ENCODE peak calls at places on chromosomes 13 and 19, in ten cellular contexts. One of them, this sample, is unnamed. For H3K4me1, the result is how much of the 10 kb centered on the place peaks cover.

GRCh38 chr19:49473868-49474544 is at the start of gene FLT3LG:
- DNase-seq in IMR-90: peak
- DNase-seq in colonic mucosa: peak
- DNase-seq in transverse colon: peak
- DNase-seq in suprapubic skin: peak
- DNase-seq in esophagus muscularis mucosa: peak
- DNase-seq in A549: peak
- DNase-seq in neural progenitor cell: peak
- DNase-seq in breast epithelium: peak
- DNase-seq in hepatocyte: peak
- DNase-seq in this sample: peak

GRCh38 chr19:33133438-33134031 is 1.6 kb downstream of the WDR88 start:
- DNase-seq in IMR-90: no peak
- DNase-seq in colonic mucosa: no peak
- DNase-seq in transverse colon: no peak
- DNase-seq in suprapubic skin: no peak
- DNase-seq in esophagus muscularis mucosa: no peak
- DNase-seq in A549: peak
- DNase-seq in neural progenitor cell: peak
- DNase-seq in breast epithelium: peak
- DNase-seq in hepatocyte: no peak
- DNase-seq in this sample: no peak

GRCh38 chr19:54315956-54316355 is 3.0 kb upstream of the LILRA5 start:
- DNase-seq in IMR-90: no peak
- DNase-seq in colonic mucosa: no peak
- DNase-seq in transverse colon: no peak
- DNase-seq in suprapubic skin: peak
- DNase-seq in esophagus muscularis mucosa: no peak
- DNase-seq in A549: no peak
- DNase-seq in neural progenitor cell: no peak
- DNase-seq in breast epithelium: no peak
- DNase-seq in hepatocyte: no peak
- DNase-seq in this sample: no peak

GRCh38 chr19:18975864-18976263 is 34.8 kb upstream of the HOMER3 start:
- DNase-seq in IMR-90: no peak
- DNase-seq in colonic mucosa: no peak
- DNase-seq in transverse colon: no peak
- DNase-seq in suprapubic skin: no peak
- DNase-seq in esophagus muscularis mucosa: no peak
- DNase-seq in A549: no peak
- DNase-seq in neural progenitor cell: no peak
- DNase-seq in breast epithelium: no peak
- DNase-seq in hepatocyte: no peak
- DNase-seq in this sample: no peak

GRCh38 chr13:105412171-105412570 is 1123.3 kb downstream of the EFNB2 start:
- DNase-seq in IMR-90: no peak
- DNase-seq in colonic mucosa: no peak
- DNase-seq in transverse colon: no peak
- DNase-seq in suprapubic skin: no peak
- DNase-seq in esophagus muscularis mucosa: no peak
- DNase-seq in A549: no peak
- DNase-seq in neural progenitor cell: no peak
- DNase-seq in breast epithelium: no peak
- DNase-seq in hepatocyte: no peak
- DNase-seq in this sample: no peak

GRCh38 chr13:33490461-33491327 is 205.1 kb upstream of the STARD13 start:
- DNase-seq in IMR-90: no peak
- DNase-seq in colonic mucosa: no peak
- DNase-seq in transverse colon: no peak
- DNase-seq in suprapubic skin: no peak
- DNase-seq in esophagus muscularis mucosa: no peak
- DNase-seq in A549: no peak
- DNase-seq in neural progenitor cell: peak
- DNase-seq in breast epithelium: no peak
- DNase-seq in hepatocyte: no peak
- DNase-seq in this sample: no peak

GRCh38 chr13:40469581-40470282 is 196.7 kb downstream of the FOXO1 start:
- DNase-seq in IMR-90: no peak
- DNase-seq in colonic mucosa: no peak
- DNase-seq in transverse colon: no peak
- DNase-seq in suprapubic skin: no peak
- DNase-seq in esophagus muscularis mucosa: no peak
- DNase-seq in A549: no peak
- DNase-seq in neural progenitor cell: no peak
- DNase-seq in breast epithelium: no peak
- DNase-seq in hepatocyte: no peak
- DNase-seq in this sample: no peak

GRCh38 chr19:35718345-35719041 is 690 bp downstream of the KMT2B start:
- DNase-seq in IMR-90: no peak
- DNase-seq in colonic mucosa: peak
- DNase-seq in transverse colon: peak
- DNase-seq in suprapubic skin: peak
- DNase-seq in esophagus muscularis mucosa: no peak
- DNase-seq in A549: peak
- DNase-seq in neural progenitor cell: no peak
- DNase-seq in breast epithelium: no peak
- DNase-seq in hepatocyte: peak
- DNase-seq in this sample: peak

GRCh38 chr19:29119582-29119981 is 93.4 kb downstream of the UQCRFS1 start:
- DNase-seq in IMR-90: no peak
- DNase-seq in colonic mucosa: no peak
- DNase-seq in transverse colon: no peak
- DNase-seq in suprapubic skin: peak
- DNase-seq in esophagus muscularis mucosa: no peak
- DNase-seq in A549: no peak
- DNase-seq in neural progenitor cell: peak
- DNase-seq in breast epithelium: no peak
- DNase-seq in hepatocyte: peak
- DNase-seq in this sample: no peak

GRCh38 chr19:6890938-6891337 is 3.6 kb downstream of the ADGRE1 start:
- DNase-seq in IMR-90: no peak
- DNase-seq in colonic mucosa: no peak
- DNase-seq in transverse colon: no peak
- DNase-seq in suprapubic skin: no peak
- DNase-seq in esophagus muscularis mucosa: no peak
- DNase-seq in A549: no peak
- DNase-seq in neural progenitor cell: no peak
- DNase-seq in breast epithelium: no peak
- DNase-seq in hepatocyte: no peak
- DNase-seq in this sample: no peak

GRCh38 chr13:50783940-50784339 is 59.6 kb downstream of the DLEU7 start:
- DNase-seq in IMR-90: no peak
- DNase-seq in colonic mucosa: no peak
- DNase-seq in transverse colon: no peak
- DNase-seq in suprapubic skin: no peak
- DNase-seq in esophagus muscularis mucosa: no peak
- DNase-seq in A549: no peak
- DNase-seq in neural progenitor cell: no peak
- DNase-seq in breast epithelium: no peak
- DNase-seq in hepatocyte: no peak
- DNase-seq in this sample: no peak

GRCh38 chr13:100176781-100177389 is 88.0 kb downstream of the PCCA start:
- DNase-seq in IMR-90: peak
- DNase-seq in colonic mucosa: no peak
- DNase-seq in transverse colon: no peak
- DNase-seq in suprapubic skin: no peak
- DNase-seq in esophagus muscularis mucosa: no peak
- DNase-seq in A549: no peak
- DNase-seq in neural progenitor cell: peak
- DNase-seq in breast epithelium: no peak
- DNase-seq in hepatocyte: no peak
- DNase-seq in this sample: no peak

GRCh38 chr19:28537079-28537478 is 675.9 kb downstream of the UQCRFS1 start:
- DNase-seq in IMR-90: no peak
- DNase-seq in colonic mucosa: no peak
- DNase-seq in transverse colon: no peak
- DNase-seq in suprapubic skin: no peak
- DNase-seq in esophagus muscularis mucosa: no peak
- DNase-seq in A549: no peak
- DNase-seq in neural progenitor cell: no peak
- DNase-seq in breast epithelium: no peak
- DNase-seq in hepatocyte: no peak
- DNase-seq in this sample: no peak

GRCh38 chr19:35040474-35040825 is 1.1 kb upstream of the HPN start:
- DNase-seq in IMR-90: no peak
- DNase-seq in colonic mucosa: no peak
- DNase-seq in transverse colon: no peak
- DNase-seq in suprapubic skin: no peak
- DNase-seq in esophagus muscularis mucosa: no peak
- DNase-seq in A549: no peak
- DNase-seq in neural progenitor cell: no peak
- DNase-seq in breast epithelium: no peak
- DNase-seq in hepatocyte: no peak
- DNase-seq in this sample: no peak

DNA sequence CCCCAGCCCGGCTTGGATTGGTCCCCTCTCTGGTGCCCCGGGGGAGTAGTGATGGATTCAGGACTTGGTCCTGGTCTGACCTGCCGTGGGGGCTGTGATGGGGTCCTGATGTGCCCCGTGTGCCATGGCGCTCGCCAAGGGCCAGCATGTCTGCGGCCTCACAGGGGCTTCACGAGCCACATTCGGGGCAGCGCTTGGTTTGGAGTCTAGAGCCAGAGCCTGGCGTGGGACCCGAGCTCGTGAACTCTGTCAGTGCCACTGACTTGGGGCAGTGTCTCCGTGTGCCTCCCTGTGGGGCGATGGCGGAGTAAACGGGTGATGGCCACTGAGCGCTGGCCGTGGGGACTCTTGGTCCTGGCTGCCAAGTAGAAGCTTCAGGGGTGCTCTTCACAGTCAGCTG is 17.1 kb downstream of the KDM4B start:
- DNase-seq in IMR-90: no peak
- DNase-seq in colonic mucosa: no peak
- DNase-seq in transverse colon: no peak
- DNase-seq in suprapubic skin: no peak
- DNase-seq in esophagus muscularis mucosa: no peak
- DNase-seq in A549: no peak
- DNase-seq in neural progenitor cell: no peak
- DNase-seq in breast epithelium: no peak
- DNase-seq in hepatocyte: no peak
- DNase-seq in this sample: no peak
- H3K4me1 ChIP-seq in IMR-90: under half
- H3K4me1 ChIP-seq in colonic mucosa: under half
- H3K4me1 ChIP-seq in transverse colon: under half
- H3K4me1 ChIP-seq in suprapubic skin: half or more
- H3K4me1 ChIP-seq in esophagus muscularis mucosa: half or more
- H3K4me1 ChIP-seq in A549: under half
- H3K4me1 ChIP-seq in neural progenitor cell: under half
- H3K4me1 ChIP-seq in breast epithelium: under half
- H3K4me1 ChIP-seq in hepatocyte: under half
- H3K4me1 ChIP-seq in this sample: under half

GRCh38 chr13:29676941-29677452 is 81.5 kb upstream of the SLC7A1 start:
- DNase-seq in IMR-90: peak
- DNase-seq in colonic mucosa: peak
- DNase-seq in transverse colon: peak
- DNase-seq in suprapubic skin: no peak
- DNase-seq in esophagus muscularis mucosa: no peak
- DNase-seq in A549: peak
- DNase-seq in neural progenitor cell: peak
- DNase-seq in breast epithelium: no peak
- DNase-seq in hepatocyte: no peak
- DNase-seq in this sample: no peak
- H3K4me3 ChIP-seq in IMR-90: no peak
- H3K4me3 ChIP-seq in colonic mucosa: no peak
- H3K4me3 ChIP-seq in transverse colon: no peak
- H3K4me3 ChIP-seq in suprapubic skin: no peak
- H3K4me3 ChIP-seq in esophagus muscularis mucosa: no peak
- H3K4me3 ChIP-seq in A549: no peak
- H3K4me3 ChIP-seq in neural progenitor cell: no peak
- H3K4me3 ChIP-seq in breast epithelium: peak
- H3K4me3 ChIP-seq in hepatocyte: no peak
- H3K4me3 ChIP-seq in this sample: no peak

DNA sequence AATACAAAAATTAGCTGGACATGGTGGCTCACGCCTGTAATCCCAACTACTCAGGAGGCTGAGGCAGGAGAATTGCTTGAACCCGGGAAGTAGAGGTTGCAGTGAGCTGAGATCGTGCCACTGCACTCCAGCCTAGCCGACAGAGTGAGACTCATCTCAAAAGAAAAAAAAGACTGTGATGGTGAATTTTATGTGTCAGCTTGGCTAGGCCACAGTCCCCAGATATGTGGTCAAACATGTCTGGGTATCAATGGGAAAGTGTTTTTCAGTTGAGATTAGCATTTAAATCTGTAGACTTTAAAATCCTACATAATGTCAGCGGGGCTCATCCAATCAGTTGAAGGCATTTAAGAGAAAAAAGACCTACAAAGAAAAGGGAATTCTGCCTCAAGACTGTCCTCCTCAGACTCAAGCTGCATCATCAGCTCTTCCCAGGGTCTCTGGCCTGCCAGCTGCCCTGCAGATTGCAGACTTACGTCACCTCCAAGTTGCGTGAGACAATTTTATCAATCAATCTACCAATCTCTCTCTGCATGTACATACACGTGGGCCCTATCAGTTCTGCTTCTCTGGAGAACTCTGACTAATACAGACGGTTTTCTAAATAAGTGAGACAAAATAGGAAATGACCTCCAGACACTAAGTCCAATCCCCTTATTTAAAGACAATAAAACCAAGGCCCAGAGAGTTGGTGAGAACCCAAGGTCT is 99.3 kb downstream of the ABCC4 start:
- DNase-seq in IMR-90: peak
- DNase-seq in colonic mucosa: no peak
- DNase-seq in transverse colon: no peak
- DNase-seq in suprapubic skin: no peak
- DNase-seq in esophagus muscularis mucosa: no peak
- DNase-seq in A549: no peak
- DNase-seq in neural progenitor cell: no peak
- DNase-seq in breast epithelium: no peak
- DNase-seq in hepatocyte: no peak
- DNase-seq in this sample: no peak
- TF ChIP-seq CTCF in IMR-90: no peak
- TF ChIP-seq CTCF in colonic mucosa: no peak
- TF ChIP-seq CTCF in transverse colon: no peak
- TF ChIP-seq CTCF in suprapubic skin: no peak
- TF ChIP-seq CTCF in esophagus muscularis mucosa: no peak
- TF ChIP-seq CTCF in A549: no peak
- TF ChIP-seq CTCF in neural progenitor cell: no peak
- TF ChIP-seq CTCF in breast epithelium: no peak
- TF ChIP-seq CTCF in hepatocyte: no peak
- TF ChIP-seq CTCF in this sample: no peak

GRCh38 chr19:45231891-45232290 is 13.3 kb downstream of the EXOC3L2 start:
- DNase-seq in IMR-90: no peak
- DNase-seq in colonic mucosa: no peak
- DNase-seq in transverse colon: no peak
- DNase-seq in suprapubic skin: no peak
- DNase-seq in esophagus muscularis mucosa: no peak
- DNase-seq in A549: no peak
- DNase-seq in neural progenitor cell: no peak
- DNase-seq in breast epithelium: no peak
- DNase-seq in hepatocyte: no peak
- DNase-seq in this sample: no peak
- H3K4me1 ChIP-seq in IMR-90: under half
- H3K4me1 ChIP-seq in colonic mucosa: under half
- H3K4me1 ChIP-seq in transverse colon: under half
- H3K4me1 ChIP-seq in suprapubic skin: under half
- H3K4me1 ChIP-seq in esophagus muscularis mucosa: under half
- H3K4me1 ChIP-seq in A549: under half
- H3K4me1 ChIP-seq in neural progenitor cell: under half
- H3K4me1 ChIP-seq in breast epithelium: under half
- H3K4me1 ChIP-seq in hepatocyte: under half
- H3K4me1 ChIP-seq in this sample: under half